ENCODE peak calls at places on chromosomes 12 and 14, in ten cellular contexts. One of them, this sample, is unnamed. For H3K4me1, the result is how much of the 10 kb centered on the place peaks cover.

GRCh38 chr12:44889162-44889561 is 13.0 kb upstream of the NELL2 start:
- DNase-seq in tibial nerve: no peak
- DNase-seq in suprapubic skin: no peak
- DNase-seq in psoas muscle: no peak
- DNase-seq in CD8-positive, alpha-beta memory T cell: no peak
- DNase-seq in aorta: no peak
- DNase-seq in ovary: no peak
- DNase-seq in breast epithelium: no peak
- DNase-seq in neural progenitor cell: no peak
- DNase-seq in body of pancreas: no peak
- DNase-seq in this sample: no peak

GRCh38 chr12:47586952-47587669 is 118.7 kb downstream of the RPAP3 start:
- DNase-seq in tibial nerve: no peak
- DNase-seq in suprapubic skin: no peak
- DNase-seq in psoas muscle: no peak
- DNase-seq in CD8-positive, alpha-beta memory T cell: no peak
- DNase-seq in aorta: no peak
- DNase-seq in ovary: no peak
- DNase-seq in breast epithelium: no peak
- DNase-seq in neural progenitor cell: no peak
- DNase-seq in body of pancreas: no peak
- DNase-seq in this sample: no peak

GRCh38 chr14:101839236-101839635 is 77.7 kb downstream of the PPP2R5C start:
- DNase-seq in tibial nerve: no peak
- DNase-seq in suprapubic skin: no peak
- DNase-seq in psoas muscle: no peak
- DNase-seq in CD8-positive, alpha-beta memory T cell: peak
- DNase-seq in aorta: no peak
- DNase-seq in ovary: no peak
- DNase-seq in breast epithelium: no peak
- DNase-seq in neural progenitor cell: no peak
- DNase-seq in body of pancreas: no peak
- DNase-seq in this sample: no peak

GRCh38 chr12:27013606-27014084 is 539 bp downstream of the TM7SF3 start:
- DNase-seq in tibial nerve: no peak
- DNase-seq in suprapubic skin: peak
- DNase-seq in psoas muscle: no peak
- DNase-seq in CD8-positive, alpha-beta memory T cell: no peak
- DNase-seq in aorta: no peak
- DNase-seq in ovary: no peak
- DNase-seq in breast epithelium: no peak
- DNase-seq in neural progenitor cell: peak
- DNase-seq in body of pancreas: peak
- DNase-seq in this sample: no peak

GRCh38 chr12:29565727-29566126 is 68.2 kb upstream of the OVCH1 start:
- DNase-seq in tibial nerve: no peak
- DNase-seq in suprapubic skin: no peak
- DNase-seq in psoas muscle: no peak
- DNase-seq in CD8-positive, alpha-beta memory T cell: no peak
- DNase-seq in aorta: no peak
- DNase-seq in ovary: no peak
- DNase-seq in breast epithelium: no peak
- DNase-seq in neural progenitor cell: no peak
- DNase-seq in body of pancreas: no peak
- DNase-seq in this sample: no peak

GRCh38 chr12:28035483-28035882 is 63.0 kb upstream of the PTHLH start:
- DNase-seq in tibial nerve: no peak
- DNase-seq in suprapubic skin: no peak
- DNase-seq in psoas muscle: no peak
- DNase-seq in CD8-positive, alpha-beta memory T cell: no peak
- DNase-seq in aorta: no peak
- DNase-seq in ovary: no peak
- DNase-seq in breast epithelium: no peak
- DNase-seq in neural progenitor cell: no peak
- DNase-seq in body of pancreas: no peak
- DNase-seq in this sample: no peak

GRCh38 chr14:105021656-105022275 is 883 bp upstream of the CDCA4 start:
- DNase-seq in tibial nerve: no peak
- DNase-seq in suprapubic skin: no peak
- DNase-seq in psoas muscle: peak
- DNase-seq in CD8-positive, alpha-beta memory T cell: no peak
- DNase-seq in aorta: no peak
- DNase-seq in ovary: peak
- DNase-seq in breast epithelium: peak
- DNase-seq in neural progenitor cell: peak
- DNase-seq in body of pancreas: peak
- DNase-seq in this sample: no peak

GRCh38 chr14:105123266-105123665 is 45.3 kb downstream of the JAG2 start:
- DNase-seq in tibial nerve: no peak
- DNase-seq in suprapubic skin: peak
- DNase-seq in psoas muscle: no peak
- DNase-seq in CD8-positive, alpha-beta memory T cell: no peak
- DNase-seq in aorta: no peak
- DNase-seq in ovary: no peak
- DNase-seq in breast epithelium: no peak
- DNase-seq in neural progenitor cell: no peak
- DNase-seq in body of pancreas: no peak
- DNase-seq in this sample: no peak

GRCh38 chr14:99430491-99430890 is 50.2 kb downstream of the SETD3 start:
- DNase-seq in tibial nerve: no peak
- DNase-seq in suprapubic skin: no peak
- DNase-seq in psoas muscle: no peak
- DNase-seq in CD8-positive, alpha-beta memory T cell: peak
- DNase-seq in aorta: no peak
- DNase-seq in ovary: no peak
- DNase-seq in breast epithelium: no peak
- DNase-seq in neural progenitor cell: peak
- DNase-seq in body of pancreas: peak
- DNase-seq in this sample: no peak

GRCh38 chr12:99505805-99506204 is 141.7 kb upstream of the GARIN6 start:
- DNase-seq in tibial nerve: no peak
- DNase-seq in suprapubic skin: no peak
- DNase-seq in psoas muscle: no peak
- DNase-seq in CD8-positive, alpha-beta memory T cell: no peak
- DNase-seq in aorta: no peak
- DNase-seq in ovary: no peak
- DNase-seq in breast epithelium: no peak
- DNase-seq in neural progenitor cell: no peak
- DNase-seq in body of pancreas: no peak
- DNase-seq in this sample: no peak

GRCh38 chr14:74555476-74556050 is 56.5 kb downstream of the LTBP2 start:
- DNase-seq in tibial nerve: no peak
- DNase-seq in suprapubic skin: no peak
- DNase-seq in psoas muscle: no peak
- DNase-seq in CD8-positive, alpha-beta memory T cell: no peak
- DNase-seq in aorta: no peak
- DNase-seq in ovary: no peak
- DNase-seq in breast epithelium: no peak
- DNase-seq in neural progenitor cell: no peak
- DNase-seq in body of pancreas: no peak
- DNase-seq in this sample: no peak

GRCh38 chr12:93090768-93091172 is 161.7 kb upstream of the EEA1 start:
- DNase-seq in tibial nerve: no peak
- DNase-seq in suprapubic skin: no peak
- DNase-seq in psoas muscle: no peak
- DNase-seq in CD8-positive, alpha-beta memory T cell: no peak
- DNase-seq in aorta: no peak
- DNase-seq in ovary: no peak
- DNase-seq in breast epithelium: no peak
- DNase-seq in neural progenitor cell: no peak
- DNase-seq in body of pancreas: no peak
- DNase-seq in this sample: no peak

GRCh38 chr14:101953151-101953550 is 11.2 kb upstream of the DYNC1H1 start:
- DNase-seq in tibial nerve: no peak
- DNase-seq in suprapubic skin: no peak
- DNase-seq in psoas muscle: no peak
- DNase-seq in CD8-positive, alpha-beta memory T cell: no peak
- DNase-seq in aorta: peak
- DNase-seq in ovary: no peak
- DNase-seq in breast epithelium: no peak
- DNase-seq in neural progenitor cell: no peak
- DNase-seq in body of pancreas: no peak
- DNase-seq in this sample: no peak

GRCh38 chr12:89370850-89371249 is 18.5 kb upstream of the DUSP6 start:
- DNase-seq in tibial nerve: no peak
- DNase-seq in suprapubic skin: no peak
- DNase-seq in psoas muscle: no peak
- DNase-seq in CD8-positive, alpha-beta memory T cell: no peak
- DNase-seq in aorta: no peak
- DNase-seq in ovary: no peak
- DNase-seq in breast epithelium: peak
- DNase-seq in neural progenitor cell: no peak
- DNase-seq in body of pancreas: no peak
- DNase-seq in this sample: no peak

GRCh38 chr12:53054112-53054878 is 4.4 kb downstream of the TNS2 start:
- DNase-seq in tibial nerve: peak
- DNase-seq in suprapubic skin: peak
- DNase-seq in psoas muscle: peak
- DNase-seq in CD8-positive, alpha-beta memory T cell: peak
- DNase-seq in aorta: peak
- DNase-seq in ovary: peak
- DNase-seq in breast epithelium: peak
- DNase-seq in neural progenitor cell: peak
- DNase-seq in body of pancreas: peak
- DNase-seq in this sample: no peak

GRCh38 chr12:53051058-53051880 is 1.4 kb downstream of the TNS2 start:
- DNase-seq in tibial nerve: peak
- DNase-seq in suprapubic skin: no peak
- DNase-seq in psoas muscle: peak
- DNase-seq in CD8-positive, alpha-beta memory T cell: no peak
- DNase-seq in aorta: peak
- DNase-seq in ovary: peak
- DNase-seq in breast epithelium: peak
- DNase-seq in neural progenitor cell: no peak
- DNase-seq in body of pancreas: peak
- DNase-seq in this sample: no peak

GRCh38 chr12:53052419-53053222 is 2.8 kb downstream of the TNS2 start:
- DNase-seq in tibial nerve: peak
- DNase-seq in suprapubic skin: peak
- DNase-seq in psoas muscle: peak
- DNase-seq in CD8-positive, alpha-beta memory T cell: no peak
- DNase-seq in aorta: peak
- DNase-seq in ovary: peak
- DNase-seq in breast epithelium: peak
- DNase-seq in neural progenitor cell: no peak
- DNase-seq in body of pancreas: peak
- DNase-seq in this sample: no peak

GRCh38 chr12:53051881-53052412 is 2.1 kb downstream of the TNS2 start:
- DNase-seq in tibial nerve: peak
- DNase-seq in suprapubic skin: peak
- DNase-seq in psoas muscle: no peak
- DNase-seq in CD8-positive, alpha-beta memory T cell: no peak
- DNase-seq in aorta: no peak
- DNase-seq in ovary: peak
- DNase-seq in breast epithelium: peak
- DNase-seq in neural progenitor cell: no peak
- DNase-seq in body of pancreas: peak
- DNase-seq in this sample: no peak

GRCh38 chr12:53053223-53054111 is 3.6 kb downstream of the TNS2 start:
- DNase-seq in tibial nerve: peak
- DNase-seq in suprapubic skin: peak
- DNase-seq in psoas muscle: no peak
- DNase-seq in CD8-positive, alpha-beta memory T cell: peak
- DNase-seq in aorta: peak
- DNase-seq in ovary: peak
- DNase-seq in breast epithelium: peak
- DNase-seq in neural progenitor cell: peak
- DNase-seq in body of pancreas: peak
- DNase-seq in this sample: no peak
- H3K4me1 ChIP-seq in tibial nerve: under half
- H3K4me1 ChIP-seq in suprapubic skin: half or more
- H3K4me1 ChIP-seq in psoas muscle: half or more
- H3K4me1 ChIP-seq in CD8-positive, alpha-beta memory T cell: under half
- H3K4me1 ChIP-seq in aorta: under half
- H3K4me1 ChIP-seq in ovary: under half
- H3K4me1 ChIP-seq in breast epithelium: under half
- H3K4me1 ChIP-seq in neural progenitor cell: under half
- H3K4me1 ChIP-seq in body of pancreas: half or more
- H3K4me1 ChIP-seq in this sample: under half

DNA sequence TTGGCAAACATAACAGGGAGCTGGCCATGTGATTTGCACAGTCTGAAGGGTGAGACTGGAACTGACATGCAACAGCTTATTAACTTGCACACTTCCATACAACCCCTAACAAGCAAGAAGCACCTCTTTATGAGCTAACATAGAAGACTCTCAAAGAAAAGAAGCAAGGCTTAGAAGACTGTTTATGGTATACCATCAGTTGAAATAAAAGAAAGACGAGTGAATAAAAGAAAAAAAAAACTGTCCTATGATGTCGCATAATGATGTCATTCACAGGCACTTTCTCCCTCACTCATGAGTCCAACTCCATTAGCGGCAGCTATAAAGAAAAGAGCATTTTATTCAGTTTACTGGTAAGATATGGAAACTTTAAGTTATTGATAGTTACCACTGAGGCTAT is 3.3 kb upstream of the MDM1 start:
- DNase-seq in tibial nerve: no peak
- DNase-seq in suprapubic skin: no peak
- DNase-seq in psoas muscle: no peak
- DNase-seq in CD8-positive, alpha-beta memory T cell: no peak
- DNase-seq in aorta: no peak
- DNase-seq in ovary: no peak
- DNase-seq in breast epithelium: no peak
- DNase-seq in neural progenitor cell: no peak
- DNase-seq in body of pancreas: no peak
- DNase-seq in this sample: no peak
- H3K27ac ChIP-seq in tibial nerve: no peak
- H3K27ac ChIP-seq in suprapubic skin: no peak
- H3K27ac ChIP-seq in psoas muscle: no peak
- H3K27ac ChIP-seq in CD8-positive, alpha-beta memory T cell: no peak
- H3K27ac ChIP-seq in aorta: no peak
- H3K27ac ChIP-seq in ovary: no peak
- H3K27ac ChIP-seq in breast epithelium: no peak
- H3K27ac ChIP-seq in neural progenitor cell: no peak
- H3K27ac ChIP-seq in body of pancreas: no peak
- H3K27ac ChIP-seq in this sample: no peak

GRCh38 chr12:122982494-122982850 is 2.0 kb downstream of the ARL6IP4 start:
- DNase-seq in tibial nerve: no peak
- DNase-seq in suprapubic skin: no peak
- DNase-seq in psoas muscle: no peak
- DNase-seq in CD8-positive, alpha-beta memory T cell: no peak
- DNase-seq in aorta: no peak
- DNase-seq in ovary: no peak
- DNase-seq in breast epithelium: no peak
- DNase-seq in neural progenitor cell: no peak
- DNase-seq in body of pancreas: no peak
- DNase-seq in this sample: no peak
- H3K4me3 ChIP-seq in tibial nerve: no peak
- H3K4me3 ChIP-seq in suprapubic skin: peak
- H3K4me3 ChIP-seq in psoas muscle: peak
- H3K4me3 ChIP-seq in CD8-positive, alpha-beta memory T cell: no peak
- H3K4me3 ChIP-seq in aorta: no peak
- H3K4me3 ChIP-seq in ovary: no peak
- H3K4me3 ChIP-seq in breast epithelium: no peak
- H3K4me3 ChIP-seq in neural progenitor cell: no peak
- H3K4me3 ChIP-seq in body of pancreas: no peak
- H3K4me3 ChIP-seq in this sample: no peak

DNA sequence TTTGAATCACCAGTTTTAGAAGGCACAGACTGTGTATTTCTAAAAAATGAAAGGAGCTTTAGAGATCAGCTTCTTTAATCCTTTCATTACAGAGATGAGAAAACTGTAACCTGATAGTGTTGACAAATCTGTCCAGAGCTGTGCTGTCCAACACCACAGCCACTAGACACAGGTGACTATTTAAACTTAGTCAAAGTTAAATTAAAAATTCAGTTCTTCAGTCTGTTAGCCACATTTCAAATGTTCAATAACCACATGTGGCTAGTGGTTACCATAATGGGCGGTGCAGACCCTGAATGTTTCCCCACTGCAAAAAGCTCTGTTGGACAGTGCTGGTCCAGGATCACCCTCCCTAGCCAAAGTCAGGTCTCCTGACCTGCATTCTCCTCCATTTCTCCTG is 21.6 kb downstream of the DAD1 start:
- DNase-seq in tibial nerve: no peak
- DNase-seq in suprapubic skin: no peak
- DNase-seq in psoas muscle: no peak
- DNase-seq in CD8-positive, alpha-beta memory T cell: no peak
- DNase-seq in aorta: no peak
- DNase-seq in ovary: no peak
- DNase-seq in breast epithelium: no peak
- DNase-seq in neural progenitor cell: no peak
- DNase-seq in body of pancreas: no peak
- DNase-seq in this sample: no peak
- H3K4me1 ChIP-seq in tibial nerve: under half
- H3K4me1 ChIP-seq in suprapubic skin: under half
- H3K4me1 ChIP-seq in psoas muscle: half or more
- H3K4me1 ChIP-seq in CD8-positive, alpha-beta memory T cell: half or more
- H3K4me1 ChIP-seq in aorta: under half
- H3K4me1 ChIP-seq in ovary: under half
- H3K4me1 ChIP-seq in breast epithelium: under half
- H3K4me1 ChIP-seq in neural progenitor cell: under half
- H3K4me1 ChIP-seq in body of pancreas: under half
- H3K4me1 ChIP-seq in this sample: under half